ENCODE peak calls at places on chromosomes 1 and 21, in four cellular contexts. I is WTC11, S is K562, Q is HepG2. N is an unnamed sample.

GRCh38 chr1:4768553-4768952 is 114.1 kb downstream of the AJAP1 start:
- DNase-seq in I (no peak), S (peak; percentile 23), Q (no peak), N (no peak)

GRCh38 chr1:24003331-24003972 is 23.3 kb upstream of the SRSF10 start:
- DNase-seq in I (no peak), S (no peak), Q (peak; percentile 86), N (no peak)

GRCh38 chr1:61081135-61081636 is 1.2 kb upstream of the NFIA start:
- DNase-seq in I (no peak), S (no peak), Q (no peak), N (no peak)

GRCh38 chr1:31549807-31550620 is 26.3 kb upstream of the TINAGL1 start:
- DNase-seq in I (no peak), S (no peak), Q (peak; percentile 50), N (no peak)

GRCh38 chr1:54407957-54408700 is 1.9 kb upstream of the SSBP3 start:
- DNase-seq in I (no peak), S (peak; percentile 89), Q (no peak), N (peak; percentile 53)

GRCh38 chr1:76901158-76901767 is 34.0 kb downstream of the ST6GALNAC5 start:
- DNase-seq in I (peak; percentile 51), S (peak; percentile 57), Q (peak; percentile 46), N (peak; percentile 74)

GRCh38 chr1:244155661-244156060 is 104.6 kb downstream of the ZBTB18 start:
- DNase-seq in I (no peak), S (no peak), Q (no peak), N (no peak)

GRCh38 chr1:219422811-219423598 is 189.9 kb downstream of the ZC3H11B start:
- DNase-seq in I (no peak), S (no peak), Q (no peak), N (no peak)

GRCh38 chr1:25443030-25443699 is 12.5 kb downstream of the MACO1 start:
- DNase-seq in I (no peak), S (no peak), Q (no peak), N (no peak)

GRCh38 chr1:169060010-169060722 is 46.3 kb upstream of the ATP1B1 start:
- DNase-seq in I (no peak), S (peak; percentile 30), Q (peak; percentile 85), N (no peak)

GRCh38 chr1:100703052-100703451 is 16.5 kb upstream of the VCAM1 start:
- DNase-seq in I (no peak), S (no peak), Q (no peak), N (no peak)

GRCh38 chr21:32087452-32087851 is 191.4 kb downstream of the MIS18A start:
- DNase-seq in I (no peak), S (no peak), Q (no peak), N (no peak)

GRCh38 chr1:1614204-1614953 is 921 bp upstream of the MIB2 start:
- DNase-seq in I (peak; percentile 12), S (peak; percentile 91), Q (peak; percentile 49), N (no peak)

GRCh38 chr1:60589916-60590315 is 492.4 kb upstream of the NFIA start:
- DNase-seq in I (no peak), S (no peak), Q (no peak), N (no peak)

GRCh38 chr1:107877092-107877491 is 87.9 kb downstream of the VAV3 start:
- DNase-seq in I (no peak), S (no peak), Q (no peak), N (no peak)

GRCh38 chr1:233006108-233006507 is 55.7 kb downstream of the NTPCR start:
- DNase-seq in I (no peak), S (no peak), Q (no peak), N (no peak)

GRCh38 chr1:53619088-53619810 is 119.7 kb downstream of the GLIS1 start:
- DNase-seq in I (no peak), S (no peak), Q (no peak), N (no peak)

GRCh38 chr1:147086129-147086528 is 86.1 kb downstream of the PRKAB2 start:
- DNase-seq in I (no peak), S (no peak), Q (no peak), N (no peak)

GRCh38 chr1:245894843-245895242 is 612.2 kb downstream of the SMYD3 start:
- DNase-seq in I (no peak), S (no peak), Q (no peak), N (no peak)

GRCh38 chr1:156245451-156246232 is 2.2 kb downstream of the PAQR6 start:
- DNase-seq in I (peak; percentile 63), S (no peak), Q (no peak), N (no peak)

GRCh38 chr1:57887973-57888491 is 464.2 kb upstream of the DAB1 start:
- DNase-seq in I (no peak), S (no peak), Q (no peak), N (peak; percentile 12)

GRCh38 chr1:233326995-233327937 is at the start of gene MAP3K21:
- DNase-seq in I (peak; percentile 98), S (peak; percentile 81), Q (no peak), N (peak; percentile 89)

GRCh38 chr1:23544444-23545389 is 13.7 kb upstream of the E2F2 start:
- DNase-seq in I (peak; percentile 85), S (peak; percentile 88), Q (peak; percentile 84), N (peak; percentile 74)

GRCh38 chr1:29962356-29962755 is 726.0 kb downstream of the PTPRU start:
- DNase-seq in I (no peak), S (no peak), Q (no peak), N (no peak)

GRCh38 chr1:8424539-8425116 is 106.7 kb downstream of the SLC45A1 start:
- DNase-seq in I (peak; percentile 38), S (peak; percentile 56), Q (no peak), N (peak; percentile 16)

GRCh38 chr21:41651830-41652229 is 115.0 kb downstream of the RIPK4 start:
- DNase-seq in I (no peak), S (no peak), Q (no peak), N (no peak)

GRCh38 chr1:43932786-43933385 is 715 bp upstream of the ARTN start:
- DNase-seq in I (no peak), S (no peak), Q (no peak), N (no peak)
- TF ChIP-seq ELF4 in I (no peak), S (no peak), Q (no peak), N (no peak)

DNA sequence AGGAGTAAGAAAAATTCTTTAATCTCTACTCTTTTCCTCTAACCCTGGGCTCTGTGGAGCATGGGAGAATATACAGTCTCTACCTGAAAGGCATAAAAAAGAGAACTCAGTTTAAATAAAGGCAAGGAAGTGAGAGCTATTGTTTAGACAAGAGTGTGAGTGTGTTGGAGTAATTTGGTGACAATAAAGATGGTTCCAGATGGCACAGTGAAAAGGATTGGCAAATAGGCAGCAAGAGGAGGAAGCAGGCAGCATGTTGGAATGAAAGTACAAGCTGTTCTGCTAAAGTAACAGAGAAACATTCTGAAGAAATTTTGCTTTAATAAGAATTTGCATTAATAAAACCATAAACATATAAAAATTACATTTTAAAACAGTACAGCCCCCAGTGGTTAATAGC is 163.4 kb downstream of the DNM3 start:
- DNase-seq in I (no peak), S (no peak), Q (no peak), N (no peak)
- TF ChIP-seq ELF4 in I (no peak), S (no peak), Q (no peak), N (no peak)

GRCh38 chr1:11845641-11846335 is 1.8 kb downstream of the NPPA start:
- DNase-seq in I (no peak), S (peak; percentile 73), Q (peak; percentile 18), N (no peak)

GRCh38 chr1:11842154-11843041 is 5.2 kb downstream of the NPPA start:
- DNase-seq in I (no peak), S (peak; percentile 100), Q (peak; percentile 92), N (no peak)

GRCh38 chr1:11850121-11850520 is 2.5 kb upstream of the NPPA start:
- DNase-seq in I (no peak), S (no peak), Q (no peak), N (no peak)

GRCh38 chr1:11851171-11851570 is 3.6 kb upstream of the NPPA start:
- DNase-seq in I (no peak), S (peak; percentile 35), Q (no peak), N (no peak)

DNA sequence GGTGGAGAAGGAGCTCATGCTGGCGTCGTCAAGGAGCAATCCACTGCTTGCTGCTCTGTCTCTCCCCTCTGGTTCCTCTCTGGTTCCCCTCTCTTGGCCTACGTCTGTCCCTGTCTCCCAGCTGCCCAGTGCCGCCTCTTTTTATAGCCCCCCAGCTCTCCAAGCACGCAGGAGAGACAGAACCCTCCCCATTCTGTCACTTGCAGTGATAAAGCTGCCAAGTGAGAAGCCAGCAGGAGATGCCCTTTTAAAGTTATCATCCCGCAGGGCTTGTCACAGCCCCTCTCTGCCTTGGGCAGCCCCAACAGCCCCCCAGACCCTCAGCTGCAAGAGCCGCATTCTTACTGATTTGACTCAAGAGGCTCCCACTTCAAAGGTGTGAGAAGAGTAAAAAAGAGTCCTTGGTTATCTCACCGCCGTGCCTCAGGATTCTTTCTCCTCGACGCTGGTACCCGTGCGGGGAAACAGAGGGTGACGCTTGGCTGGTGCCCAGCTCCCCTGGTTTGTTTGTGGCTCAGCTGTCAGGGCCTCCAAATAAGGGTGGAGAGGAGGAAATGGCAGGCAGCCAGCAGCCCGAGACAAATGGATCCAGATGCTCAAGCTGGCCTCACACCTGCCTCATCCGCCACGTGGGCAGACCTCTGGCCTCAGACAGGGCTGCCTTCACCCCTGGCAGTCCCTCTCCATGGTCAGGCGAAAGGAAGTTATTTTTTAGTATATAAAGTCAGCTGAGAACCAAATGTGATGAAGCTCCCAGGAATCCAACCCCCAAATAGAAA is at the start of gene NPPA:
- DNase-seq in I (no peak), S (no peak), Q (no peak), N (no peak)
- TF ChIP-seq ELF4 in I (no peak), S (no peak), Q (no peak), N (no peak)

GRCh38 chr1:92786298-92786901 is 1.5 kb upstream of the EVI5 start:
- DNase-seq in I (no peak), S (peak; percentile 50), Q (no peak), N (no peak)
- TF ChIP-seq ELF4 in I (no peak), S (no peak), Q (no peak), N (no peak)

GRCh38 chr1:201452881-201453280 is 16.1 kb downstream of the PHLDA3 start:
- DNase-seq in I (no peak), S (no peak), Q (no peak), N (no peak)

GRCh38 chr1:201447911-201448871 is 20.8 kb downstream of the PHLDA3 start:
- DNase-seq in I (peak; percentile 83), S (peak; percentile 86), Q (peak; percentile 56), N (peak; percentile 85)

GRCh38 chr1:201448981-201449380 is 20.0 kb downstream of the PHLDA3 start:
- DNase-seq in I (no peak), S (no peak), Q (peak; percentile 40), N (no peak)

GRCh38 chr1:201454568-201454967 is 14.4 kb downstream of the PHLDA3 start:
- DNase-seq in I (no peak), S (no peak), Q (no peak), N (no peak)

GRCh38 chr1:201450721-201451291 is 18.2 kb downstream of the PHLDA3 start:
- DNase-seq in I (peak; percentile 39), S (peak; percentile 32), Q (no peak), N (peak; percentile 55)
- TF ChIP-seq ELF4 in I (no peak), S (no peak), Q (no peak), N (no peak)

GRCh38 chr1:162233937-162234336 is 142.7 kb downstream of the SPATA46 start:
- DNase-seq in I (no peak), S (no peak), Q (no peak), N (no peak)

GRCh38 chr1:162232034-162232433 is 144.6 kb downstream of the SPATA46 start:
- DNase-seq in I (no peak), S (no peak), Q (peak; percentile 19), N (no peak)

GRCh38 chr1:162235261-162235780 is 141.3 kb downstream of the SPATA46 start:
- DNase-seq in I (no peak), S (no peak), Q (peak; percentile 91), N (no peak)

GRCh38 chr1:162234571-162234970 is 142.1 kb downstream of the SPATA46 start:
- DNase-seq in I (no peak), S (no peak), Q (no peak), N (no peak)

GRCh38 chr1:162233066-162233465 is 143.6 kb downstream of the SPATA46 start:
- DNase-seq in I (no peak), S (no peak), Q (peak; percentile 16), N (no peak)
- TF ChIP-seq ELF4 in I (no peak), S (no peak), Q (no peak), N (no peak)